ENCODE peak calls at places on chromosome 10, in six cellular contexts. N is COLO829; H is CD4-positive, alpha-beta memory T cell; T is stimulated activated CD4-positive, alpha-beta T cell treated with anti-CD3 and anti-CD28 coated beads, Interleukin-15, amount 100 ng/mL, for 1 hour; M is nephron progenitor cell; E is lung microvascular endothelial cell. A is an unnamed sample.

GRCh38 chr10:33612116-33612515 is 277.6 kb upstream of the NRP1 start:
- DNase-seq in N (no peak), H (no peak), T (no peak), M (no peak), E (no peak), A (peak)

GRCh38 chr10:317219-317868 is 182.1 kb downstream of the ZMYND11 start:
- DNase-seq in N (no peak), H (no peak), T (no peak), M (no peak), E (no peak), A (no peak)

GRCh38 chr10:112404612-112405011 is 30.7 kb downstream of the ACSL5 start:
- DNase-seq in N (no peak), H (no peak), T (no peak), M (no peak), E (peak), A (peak)

GRCh38 chr10:71638087-71638576 is 81.4 kb downstream of the C10orf105 start:
- DNase-seq in N (no peak), H (no peak), T (no peak), M (no peak), E (peak), A (no peak)

GRCh38 chr10:29951441-29951931 is 107.9 kb downstream of the JCAD start:
- DNase-seq in N (no peak), H (no peak), T (no peak), M (no peak), E (peak), A (peak)

GRCh38 chr10:19783721-19784120 is 32.5 kb upstream of the PLXDC2 start:
- DNase-seq in N (no peak), H (no peak), T (no peak), M (no peak), E (no peak), A (no peak)

GRCh38 chr10:101292194-101293006 is 61.6 kb upstream of the BTRC start:
- DNase-seq in N (no peak), H (no peak), T (no peak), M (peak), E (peak), A (no peak)

GRCh38 chr10:65213170-65213569 is 1692.0 kb downstream of the REEP3 start:
- DNase-seq in N (no peak), H (no peak), T (no peak), M (no peak), E (no peak), A (no peak)

GRCh38 chr10:4767033-4767814 is 58.8 kb upstream of the AKR1E2 start:
- DNase-seq in N (no peak), H (peak), T (no peak), M (no peak), E (peak), A (peak)

GRCh38 chr10:48224979-48225560 is 49.4 kb downstream of the FRMPD2 start:
- DNase-seq in N (no peak), H (no peak), T (no peak), M (no peak), E (peak), A (no peak)

GRCh38 chr10:110118891-110119621 is 88.3 kb upstream of the MXI1 start:
- DNase-seq in N (no peak), H (no peak), T (no peak), M (no peak), E (no peak), A (no peak)

GRCh38 chr10:118300266-118300665 is 41.9 kb downstream of the FAM204A start:
- DNase-seq in N (no peak), H (no peak), T (no peak), M (no peak), E (no peak), A (peak)

GRCh38 chr10:104648421-104648820 is 7.3 kb downstream of the SORCS3 start:
- DNase-seq in N (no peak), H (no peak), T (no peak), M (no peak), E (no peak), A (no peak)

GRCh38 chr10:103896225-103896624 is 21.8 kb downstream of the STN1 start:
- DNase-seq in N (no peak), H (no peak), T (no peak), M (no peak), E (no peak), A (no peak)

GRCh38 chr10:33025039-33025438 is 67.0 kb upstream of the ITGB1 start:
- DNase-seq in N (no peak), H (no peak), T (no peak), M (no peak), E (no peak), A (no peak)

GRCh38 chr10:121503587-121504051 is 94.6 kb downstream of the FGFR2 start:
- DNase-seq in N (no peak), H (no peak), T (no peak), M (no peak), E (no peak), A (no peak)

GRCh38 chr10:58781873-58782488 is 269.3 kb downstream of the BICC1 start:
- DNase-seq in N (peak), H (peak), T (no peak), M (peak), E (peak), A (peak)

GRCh38 chr10:29649561-29650551 is 15.1 kb upstream of the SVIL start:
- DNase-seq in N (no peak), H (no peak), T (no peak), M (no peak), E (no peak), A (no peak)

GRCh38 chr10:63438506-63439498 is 27.0 kb downstream of the JMJD1C start:
- DNase-seq in N (peak), H (no peak), T (no peak), M (no peak), E (no peak), A (no peak)

GRCh38 chr10:22573820-22574569 is 140.4 kb downstream of the PIP4K2A start:
- DNase-seq in N (peak), H (peak), T (no peak), M (no peak), E (peak), A (no peak)

GRCh38 chr10:30445716-30446115 is 11.7 kb downstream of the MAP3K8 start:
- DNase-seq in N (no peak), H (no peak), T (no peak), M (no peak), E (no peak), A (no peak)

GRCh38 chr10:103572597-103573321 is 79.3 kb downstream of the NEURL1 start:
- DNase-seq in N (no peak), H (no peak), T (no peak), M (no peak), E (no peak), A (no peak)

GRCh38 chr10:126902157-126902556 is 3.1 kb upstream of the DOCK1 start:
- DNase-seq in N (no peak), H (no peak), T (no peak), M (no peak), E (no peak), A (peak)

GRCh38 chr10:77328272-77328816 is 309.3 kb downstream of the KCNMA1 start:
- DNase-seq in N (no peak), H (no peak), T (no peak), M (peak), E (peak), A (peak)

GRCh38 chr10:104127411-104127810 is 5.4 kb downstream of the SFR1 start:
- DNase-seq in N (no peak), H (no peak), T (no peak), M (peak), E (peak), A (peak)

GRCh38 chr10:49165940-49166803 is 22.0 kb downstream of the TMEM273 start:
- DNase-seq in N (no peak), H (no peak), T (no peak), M (no peak), E (peak), A (no peak)

GRCh38 chr10:47336387-47337134 is 11.6 kb upstream of the RBP3 start:
- DNase-seq in N (no peak), H (no peak), T (no peak), M (no peak), E (peak), A (no peak)

GRCh38 chr10:86798636-86799035 is 42.2 kb downstream of the BMPR1A start:
- DNase-seq in N (no peak), H (no peak), T (no peak), M (no peak), E (no peak), A (no peak)

GRCh38 chr10:62244088-62244487 is 24.6 kb downstream of the RTKN2 start:
- DNase-seq in N (no peak), H (no peak), T (no peak), M (no peak), E (no peak), A (no peak)

GRCh38 chr10:82041018-82041417 is 166.0 kb downstream of the NRG3 start:
- DNase-seq in N (no peak), H (no peak), T (no peak), M (no peak), E (no peak), A (no peak)

GRCh38 chr10:24357344-24358021 is 148.5 kb downstream of the KIAA1217 start:
- DNase-seq in N (no peak), H (no peak), T (no peak), M (no peak), E (no peak), A (no peak)

GRCh38 chr10:59465089-59465488 is 102.7 kb upstream of the FAM13C start:
- DNase-seq in N (no peak), H (no peak), T (no peak), M (no peak), E (no peak), A (peak)